ENCODE peak calls at places on chromosome 1, in seven cellular contexts. One of them, this sample, is unnamed.

GRCh38 chr1:29875557-29876028 is 639.3 kb downstream of the PTPRU start:
- DNase-seq in SK-N-SH: peak; percentile 27
- DNase-seq in K562: no peak
- DNase-seq in sigmoid colon: no peak
- DNase-seq in transverse colon: no peak
- DNase-seq in breast epithelium: peak; percentile 20
- DNase-seq in HCT116: no peak
- DNase-seq in this sample: no peak

GRCh38 chr1:40397258-40397657 is 23.7 kb downstream of the SMAP2 start:
- DNase-seq in SK-N-SH: no peak
- DNase-seq in K562: no peak
- DNase-seq in sigmoid colon: no peak
- DNase-seq in transverse colon: no peak
- DNase-seq in breast epithelium: no peak
- DNase-seq in HCT116: no peak
- DNase-seq in this sample: no peak

GRCh38 chr1:234727018-234727757 is 117.2 kb upstream of the IRF2BP2 start:
- DNase-seq in SK-N-SH: no peak
- DNase-seq in K562: no peak
- DNase-seq in sigmoid colon: peak; percentile 48
- DNase-seq in transverse colon: no peak
- DNase-seq in breast epithelium: no peak
- DNase-seq in HCT116: no peak
- DNase-seq in this sample: no peak

GRCh38 chr1:232510367-232511110 is 119.4 kb downstream of the SIPA1L2 start:
- DNase-seq in SK-N-SH: no peak
- DNase-seq in K562: no peak
- DNase-seq in sigmoid colon: no peak
- DNase-seq in transverse colon: no peak
- DNase-seq in breast epithelium: no peak
- DNase-seq in HCT116: no peak
- DNase-seq in this sample: no peak

GRCh38 chr1:245198755-245199516 is 44.2 kb downstream of the KIF26B start:
- DNase-seq in SK-N-SH: no peak
- DNase-seq in K562: no peak
- DNase-seq in sigmoid colon: no peak
- DNase-seq in transverse colon: no peak
- DNase-seq in breast epithelium: no peak
- DNase-seq in HCT116: no peak
- DNase-seq in this sample: no peak

GRCh38 chr1:25729774-25730173 is 70.2 kb upstream of the SELENON start:
- DNase-seq in SK-N-SH: no peak
- DNase-seq in K562: no peak
- DNase-seq in sigmoid colon: peak; percentile 51
- DNase-seq in transverse colon: no peak
- DNase-seq in breast epithelium: no peak
- DNase-seq in HCT116: no peak
- DNase-seq in this sample: no peak

GRCh38 chr1:174692313-174692712 is 244.5 kb downstream of the GPR52 start:
- DNase-seq in SK-N-SH: no peak
- DNase-seq in K562: peak; percentile 27
- DNase-seq in sigmoid colon: no peak
- DNase-seq in transverse colon: no peak
- DNase-seq in breast epithelium: no peak
- DNase-seq in HCT116: peak; percentile 7
- DNase-seq in this sample: no peak

GRCh38 chr1:153444078-153444477 is 16.4 kb downstream of the S100A7 start:
- DNase-seq in SK-N-SH: no peak
- DNase-seq in K562: no peak
- DNase-seq in sigmoid colon: no peak
- DNase-seq in transverse colon: no peak
- DNase-seq in breast epithelium: no peak
- DNase-seq in HCT116: no peak
- DNase-seq in this sample: no peak

GRCh38 chr1:160211010-160211790 is 6.0 kb downstream of the PEA15 start:
- DNase-seq in SK-N-SH: peak; percentile 44
- DNase-seq in K562: no peak
- DNase-seq in sigmoid colon: no peak
- DNase-seq in transverse colon: no peak
- DNase-seq in breast epithelium: no peak
- DNase-seq in HCT116: no peak
- DNase-seq in this sample: no peak

GRCh38 chr1:5829414-5829813 is 162.8 kb downstream of the NPHP4 start:
- DNase-seq in SK-N-SH: no peak
- DNase-seq in K562: no peak
- DNase-seq in sigmoid colon: no peak
- DNase-seq in transverse colon: no peak
- DNase-seq in breast epithelium: no peak
- DNase-seq in HCT116: no peak
- DNase-seq in this sample: no peak

GRCh38 chr1:154881820-154882535 is 11.9 kb upstream of the KCNN3 start:
- DNase-seq in SK-N-SH: no peak
- DNase-seq in K562: no peak
- DNase-seq in sigmoid colon: no peak
- DNase-seq in transverse colon: no peak
- DNase-seq in breast epithelium: no peak
- DNase-seq in HCT116: no peak
- DNase-seq in this sample: no peak

GRCh38 chr1:226778657-226779058 is 39.6 kb upstream of the ITPKB start:
- DNase-seq in SK-N-SH: no peak
- DNase-seq in K562: no peak
- DNase-seq in sigmoid colon: peak; percentile 86
- DNase-seq in transverse colon: peak; percentile 51
- DNase-seq in breast epithelium: no peak
- DNase-seq in HCT116: no peak
- DNase-seq in this sample: no peak

GRCh38 chr1:223683586-223684487 is 18.3 kb upstream of the CAPN8 start:
- DNase-seq in SK-N-SH: peak; percentile 60
- DNase-seq in K562: peak; percentile 63
- DNase-seq in sigmoid colon: no peak
- DNase-seq in transverse colon: peak; percentile 66
- DNase-seq in breast epithelium: peak; percentile 63
- DNase-seq in HCT116: no peak
- DNase-seq in this sample: peak; percentile 56

GRCh38 chr1:156502749-156503671 is 2.4 kb upstream of the MEF2D start:
- DNase-seq in SK-N-SH: no peak
- DNase-seq in K562: no peak
- DNase-seq in sigmoid colon: peak; percentile 97
- DNase-seq in transverse colon: peak; percentile 74
- DNase-seq in breast epithelium: no peak
- DNase-seq in HCT116: peak; percentile 94
- DNase-seq in this sample: peak; percentile 95

GRCh38 chr1:101293461-101294045 is 56.7 kb downstream of the S1PR1 start:
- DNase-seq in SK-N-SH: no peak
- DNase-seq in K562: no peak
- DNase-seq in sigmoid colon: no peak
- DNase-seq in transverse colon: no peak
- DNase-seq in breast epithelium: no peak
- DNase-seq in HCT116: no peak
- DNase-seq in this sample: no peak

GRCh38 chr1:8394456-8395321 is 76.8 kb downstream of the SLC45A1 start:
- DNase-seq in SK-N-SH: no peak
- DNase-seq in K562: no peak
- DNase-seq in sigmoid colon: no peak
- DNase-seq in transverse colon: no peak
- DNase-seq in breast epithelium: no peak
- DNase-seq in HCT116: no peak
- DNase-seq in this sample: no peak

GRCh38 chr1:8397511-8397910 is 79.6 kb downstream of the SLC45A1 start:
- DNase-seq in SK-N-SH: no peak
- DNase-seq in K562: no peak
- DNase-seq in sigmoid colon: no peak
- DNase-seq in transverse colon: no peak
- DNase-seq in breast epithelium: no peak
- DNase-seq in HCT116: no peak
- DNase-seq in this sample: no peak

GRCh38 chr1:8396912-8397406 is 79.0 kb downstream of the SLC45A1 start:
- DNase-seq in SK-N-SH: peak; percentile 60
- DNase-seq in K562: peak; percentile 35
- DNase-seq in sigmoid colon: peak; percentile 89
- DNase-seq in transverse colon: peak; percentile 34
- DNase-seq in breast epithelium: no peak
- DNase-seq in HCT116: no peak
- DNase-seq in this sample: no peak

GRCh38 chr1:8396083-8396911 is 78.4 kb downstream of the SLC45A1 start:
- DNase-seq in SK-N-SH: no peak
- DNase-seq in K562: no peak
- DNase-seq in sigmoid colon: no peak
- DNase-seq in transverse colon: no peak
- DNase-seq in breast epithelium: no peak
- DNase-seq in HCT116: no peak
- DNase-seq in this sample: no peak

DNA sequence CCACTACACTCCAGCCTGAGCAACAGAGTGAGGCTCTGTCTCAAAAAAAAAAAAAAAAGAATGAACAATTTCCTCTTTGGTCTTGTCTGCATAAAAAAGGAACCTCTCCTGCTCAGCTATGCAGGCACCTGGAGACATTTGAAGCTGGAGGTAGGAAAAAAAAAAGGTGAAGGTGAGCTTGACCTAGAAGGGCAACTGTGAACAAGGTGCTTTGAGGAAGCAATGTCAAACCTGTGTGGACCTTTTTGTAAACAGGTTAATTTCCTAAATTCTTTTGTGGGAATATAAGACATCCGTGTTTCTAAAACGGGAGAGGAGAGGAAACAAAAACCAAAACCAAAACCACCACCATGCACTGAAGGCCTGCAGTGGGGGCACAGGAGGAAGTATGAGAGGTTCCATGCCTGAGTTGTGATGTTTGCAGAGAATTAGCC is 77.5 kb downstream of the SLC45A1 start:
- DNase-seq in SK-N-SH: no peak
- DNase-seq in K562: no peak
- DNase-seq in sigmoid colon: no peak
- DNase-seq in transverse colon: no peak
- DNase-seq in breast epithelium: no peak
- DNase-seq in HCT116: no peak
- DNase-seq in this sample: no peak
- TF ChIP-seq POLR2AphosphoS5 in SK-N-SH: no peak
- TF ChIP-seq POLR2AphosphoS5 in K562: no peak
- TF ChIP-seq POLR2AphosphoS5 in sigmoid colon: no peak
- TF ChIP-seq POLR2AphosphoS5 in transverse colon: no peak
- TF ChIP-seq POLR2AphosphoS5 in breast epithelium: no peak
- TF ChIP-seq POLR2AphosphoS5 in HCT116: no peak
- TF ChIP-seq POLR2AphosphoS5 in this sample: no peak

GRCh38 chr1:193674292-193674944 is 488.0 kb upstream of the B3GALT2 start:
- DNase-seq in SK-N-SH: no peak
- DNase-seq in K562: no peak
- DNase-seq in sigmoid colon: no peak
- DNase-seq in transverse colon: no peak
- DNase-seq in breast epithelium: no peak
- DNase-seq in HCT116: no peak
- DNase-seq in this sample: no peak
- TF ChIP-seq POLR2AphosphoS5 in SK-N-SH: no peak
- TF ChIP-seq POLR2AphosphoS5 in K562: no peak
- TF ChIP-seq POLR2AphosphoS5 in sigmoid colon: no peak
- TF ChIP-seq POLR2AphosphoS5 in transverse colon: no peak
- TF ChIP-seq POLR2AphosphoS5 in breast epithelium: no peak
- TF ChIP-seq POLR2AphosphoS5 in HCT116: no peak
- TF ChIP-seq POLR2AphosphoS5 in this sample: no peak

DNA sequence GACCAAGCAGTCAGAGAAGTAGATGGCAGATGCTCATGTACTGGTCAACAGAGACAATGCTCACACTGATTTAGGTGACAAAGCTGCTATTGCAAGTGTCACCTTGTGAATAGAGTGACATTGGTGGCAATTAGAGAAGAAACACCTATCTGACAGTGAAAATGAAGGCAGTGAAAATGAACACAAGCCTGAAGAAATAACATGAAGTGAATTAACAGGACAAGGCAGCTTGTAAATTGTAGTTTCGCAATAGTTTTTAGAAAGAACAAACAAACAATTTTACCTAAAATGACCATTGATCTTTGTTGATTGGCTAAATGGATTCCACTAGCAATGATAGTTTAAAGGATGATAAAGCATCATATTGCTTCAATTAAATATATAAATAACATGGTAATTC is 1389.5 kb downstream of the PLA2G4A start:
- DNase-seq in SK-N-SH: no peak
- DNase-seq in K562: no peak
- DNase-seq in sigmoid colon: no peak
- DNase-seq in transverse colon: no peak
- DNase-seq in breast epithelium: no peak
- DNase-seq in HCT116: no peak
- DNase-seq in this sample: no peak
- TF ChIP-seq POLR2AphosphoS5 in SK-N-SH: no peak
- TF ChIP-seq POLR2AphosphoS5 in K562: no peak
- TF ChIP-seq POLR2AphosphoS5 in sigmoid colon: no peak
- TF ChIP-seq POLR2AphosphoS5 in transverse colon: no peak
- TF ChIP-seq POLR2AphosphoS5 in breast epithelium: no peak
- TF ChIP-seq POLR2AphosphoS5 in HCT116: no peak
- TF ChIP-seq POLR2AphosphoS5 in this sample: no peak

GRCh38 chr1:12159826-12160225 is 7.0 kb upstream of the TNFRSF1B start:
- DNase-seq in SK-N-SH: no peak
- DNase-seq in K562: no peak
- DNase-seq in sigmoid colon: no peak
- DNase-seq in transverse colon: no peak
- DNase-seq in breast epithelium: no peak
- DNase-seq in HCT116: peak; percentile 47
- DNase-seq in this sample: peak; percentile 79

GRCh38 chr1:12161324-12161661 is 5.5 kb upstream of the TNFRSF1B start:
- DNase-seq in SK-N-SH: no peak
- DNase-seq in K562: no peak
- DNase-seq in sigmoid colon: no peak
- DNase-seq in transverse colon: no peak
- DNase-seq in breast epithelium: no peak
- DNase-seq in HCT116: no peak
- DNase-seq in this sample: no peak

GRCh38 chr1:12163210-12163609 is 3.6 kb upstream of the TNFRSF1B start:
- DNase-seq in SK-N-SH: no peak
- DNase-seq in K562: no peak
- DNase-seq in sigmoid colon: no peak
- DNase-seq in transverse colon: no peak
- DNase-seq in breast epithelium: no peak
- DNase-seq in HCT116: no peak
- DNase-seq in this sample: no peak

GRCh38 chr1:12162459-12163137 is 4.2 kb upstream of the TNFRSF1B start:
- DNase-seq in SK-N-SH: no peak
- DNase-seq in K562: no peak
- DNase-seq in sigmoid colon: no peak
- DNase-seq in transverse colon: no peak
- DNase-seq in breast epithelium: no peak
- DNase-seq in HCT116: no peak
- DNase-seq in this sample: no peak

DNA sequence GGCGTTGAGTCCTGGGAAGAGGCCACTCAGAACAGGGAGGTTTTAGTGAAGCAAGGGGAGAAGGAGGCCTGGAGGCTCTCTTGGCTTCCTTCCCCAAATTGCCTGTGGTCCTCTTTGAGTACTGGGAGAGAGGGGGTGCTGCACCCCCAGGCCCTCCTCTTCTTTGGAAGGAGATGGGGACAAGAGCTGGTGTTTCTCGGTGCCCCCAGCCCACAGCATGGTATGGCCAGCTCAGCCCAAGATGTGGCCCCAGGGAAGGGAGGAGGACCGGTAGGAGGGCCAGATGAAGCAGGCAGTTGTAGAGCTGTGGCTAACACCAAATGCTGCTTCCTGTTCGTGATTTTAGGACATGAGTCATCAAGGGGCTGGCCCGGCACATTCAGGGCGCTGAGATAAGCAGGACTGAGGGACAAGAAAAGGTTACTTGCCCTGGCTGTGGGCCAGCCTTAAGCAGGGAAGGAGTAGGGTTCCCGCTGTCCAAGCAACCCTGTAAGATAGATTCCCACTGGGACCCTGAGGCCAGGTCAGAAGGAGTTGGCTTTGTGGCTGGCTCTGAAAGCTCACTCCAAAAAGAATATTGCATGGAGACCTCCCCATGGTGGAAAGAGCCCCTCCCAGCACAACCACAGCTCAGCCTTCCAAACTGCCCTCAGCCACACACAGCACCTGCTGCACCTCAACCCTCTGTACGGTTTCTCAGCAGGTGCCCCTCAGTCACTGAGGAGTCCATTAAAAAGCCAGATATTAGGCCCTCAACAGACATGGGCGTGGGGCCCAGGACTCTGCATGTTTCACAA is 4.9 kb upstream of the TNFRSF1B start:
- DNase-seq in SK-N-SH: no peak
- DNase-seq in K562: peak; percentile 97
- DNase-seq in sigmoid colon: peak; percentile 92
- DNase-seq in transverse colon: peak; percentile 86
- DNase-seq in breast epithelium: no peak
- DNase-seq in HCT116: peak; percentile 82
- DNase-seq in this sample: peak; percentile 97
- TF ChIP-seq POLR2AphosphoS5 in SK-N-SH: no peak
- TF ChIP-seq POLR2AphosphoS5 in K562: peak; percentile 92
- TF ChIP-seq POLR2AphosphoS5 in sigmoid colon: peak; percentile 47
- TF ChIP-seq POLR2AphosphoS5 in transverse colon: peak; percentile 32
- TF ChIP-seq POLR2AphosphoS5 in breast epithelium: peak; percentile 29
- TF ChIP-seq POLR2AphosphoS5 in HCT116: peak; percentile 54
- TF ChIP-seq POLR2AphosphoS5 in this sample: peak; percentile 92

This sample was measured in upper lobe of left lung.